ENCODE peak calls at places on chromosomes 5 and 9, in four cellular contexts. One of them, this sample, is unnamed.

GRCh38 chr5:50445281-50445949 is 4.3 kb upstream of the EMB start:
- DNase-seq in ecto neural progenitor cell: no peak
- DNase-seq in CMK: no peak
- DNase-seq in LoVo: no peak
- DNase-seq in this sample: no peak

GRCh38 chr9:35689601-35690446 is at the start of gene TPM2:
- DNase-seq in LoVo: no peak
- DNase-seq in ecto neural progenitor cell: peak; percentile 83
- DNase-seq in CMK: no peak
- DNase-seq in this sample: peak; percentile 69

GRCh38 chr9:16579872-16580432 is 290.5 kb downstream of the BNC2 start:
- DNase-seq in ecto neural progenitor cell: no peak
- DNase-seq in CMK: no peak
- DNase-seq in LoVo: no peak
- DNase-seq in this sample: no peak

GRCh38 chr5:78641060-78641474 is 7.5 kb downstream of the LHFPL2 start:
- DNase-seq in LoVo: no peak
- DNase-seq in CMK: no peak
- DNase-seq in ecto neural progenitor cell: no peak
- DNase-seq in this sample: no peak

GRCh38 chr5:87741891-87742290 is 329.2 kb upstream of the CCNH start:
- DNase-seq in ecto neural progenitor cell: no peak
- DNase-seq in CMK: no peak
- DNase-seq in LoVo: no peak
- DNase-seq in this sample: no peak

GRCh38 chr9:133892193-133892920 is 99.8 kb downstream of the VAV2 start:
- DNase-seq in ecto neural progenitor cell: no peak
- DNase-seq in LoVo: no peak
- DNase-seq in CMK: no peak
- DNase-seq in this sample: no peak

GRCh38 chr5:72509401-72509800 is 2.2 kb upstream of the ZNF366 start:
- DNase-seq in CMK: no peak
- DNase-seq in ecto neural progenitor cell: no peak
- DNase-seq in LoVo: no peak
- DNase-seq in this sample: peak; percentile 25

GRCh38 chr9:135034106-135034505 is 53.4 kb upstream of the OLFM1 start:
- DNase-seq in LoVo: no peak
- DNase-seq in CMK: no peak
- DNase-seq in ecto neural progenitor cell: no peak
- DNase-seq in this sample: no peak

GRCh38 chr9:137000177-137000930 is 4.0 kb upstream of the CLIC3 start:
- DNase-seq in LoVo: no peak
- DNase-seq in ecto neural progenitor cell: no peak
- DNase-seq in CMK: no peak
- DNase-seq in this sample: no peak

GRCh38 chr9:93677061-93677571 is 100.7 kb downstream of the PHF2 start:
- DNase-seq in CMK: no peak
- DNase-seq in ecto neural progenitor cell: peak; percentile 27
- DNase-seq in LoVo: no peak
- DNase-seq in this sample: peak; percentile 12

GRCh38 chr5:40220260-40220659 is 459.5 kb upstream of the PTGER4 start:
- DNase-seq in LoVo: no peak
- DNase-seq in ecto neural progenitor cell: no peak
- DNase-seq in CMK: no peak
- DNase-seq in this sample: no peak

GRCh38 chr5:102511666-102512065 is 12.9 kb upstream of the SLCO6A1 start:
- DNase-seq in ecto neural progenitor cell: no peak
- DNase-seq in CMK: no peak
- DNase-seq in LoVo: no peak
- DNase-seq in this sample: no peak

GRCh38 chr5:35484241-35484640 is 133.4 kb upstream of the SPEF2 start:
- DNase-seq in LoVo: no peak
- DNase-seq in ecto neural progenitor cell: no peak
- DNase-seq in CMK: no peak
- DNase-seq in this sample: no peak

This sample was measured in glutamatergic neuron.